ENCODE peak calls at places on chromosomes 13 and 19, in four cellular contexts. F is RPMI7951, E is fibroblast of lung, P is T-cell. L is an unnamed sample.
A peak's percentile ranks its signal among the peaks of the same experiment; 100 is the strongest.

GRCh38 chr13:46386996-46387851 is at the start of gene RUBCNL:
- DNase-seq in F (no peak), E (peak; percentile 30), P (no peak), L (no peak)

GRCh38 chr19:37979547-37980082 is 72.6 kb downstream of the SIPA1L3 start:
- DNase-seq in F (no peak), E (peak; percentile 69), P (no peak), L (no peak)

GRCh38 chr19:54462713-54463530 is 656 bp downstream of the LENG9 start:
- DNase-seq in F (peak; percentile 66), E (peak; percentile 61), P (peak; percentile 56), L (peak; percentile 72)

GRCh38 chr19:1512671-1513491 is at the start of gene ADAMTSL5:
- DNase-seq in F (peak; percentile 74), E (peak; percentile 41), P (peak; percentile 35), L (no peak)

GRCh38 chr13:33004454-33004853 is 11.8 kb upstream of the KL start:
- DNase-seq in F (peak; percentile 8), E (no peak), P (no peak), L (peak; percentile 32)

GRCh38 chr19:51904331-51905165 is at the start of gene ZNF649:
- DNase-seq in F (peak; percentile 89), E (peak; percentile 82), P (peak; percentile 75), L (peak; percentile 84)

GRCh38 chr13:20080377-20081164 is 80.3 kb downstream of the GJA3 start:
- DNase-seq in F (no peak), E (no peak), P (no peak), L (no peak)

GRCh38 chr13:67464154-67464553 is 234.0 kb upstream of the PCDH9 start:
- DNase-seq in F (no peak), E (no peak), P (no peak), L (no peak)

GRCh38 chr19:14391156-14391821 is 10.0 kb downstream of the ADGRE5 start:
- DNase-seq in F (no peak), E (no peak), P (no peak), L (no peak)

GRCh38 chr19:14078406-14078805 is 5.8 kb downstream of the MISP3 start:
- DNase-seq in F (no peak), E (no peak), P (no peak), L (no peak)